ENCODE peak calls at places on chromosomes 5 and 9, in seven cellular contexts. Q is OCI-LY7, J is heart left ventricle, E is breast epithelium, Z is H9, H is body of pancreas, T is left ventricle myocardium inferior. R is an unnamed sample.
A peak's percentile ranks its signal among the peaks of the same experiment; 100 is the strongest.

GRCh38 chr5:40333459-40334241 is 346.1 kb upstream of the PTGER4 start:
- DNase-seq in E (no peak), J (no peak), Z (no peak), H (no peak), Q (no peak), T (no peak), R (no peak)

GRCh38 chr5:78627175-78627574 is 21.4 kb downstream of the LHFPL2 start:
- DNase-seq in Z (no peak), E (no peak), H (no peak), Q (no peak), T (no peak), J (no peak), R (no peak)

GRCh38 chr5:132059043-132059695 is 1.3 kb upstream of the IL3 start:
- DNase-seq in J (no peak), E (no peak), H (no peak), Q (no peak), Z (peak; percentile 18), T (peak; percentile 6), R (peak; percentile 36)

GRCh38 chr9:109017061-109017460 is 3.8 kb upstream of the CTNNAL1 start:
- DNase-seq in E (no peak), Z (no peak), Q (no peak), T (no peak), J (no peak), H (peak; percentile 63), R (no peak)

GRCh38 chr9:110979636-110980035 is 58.6 kb downstream of the LPAR1 start:
- DNase-seq in Z (no peak), J (no peak), T (no peak), H (no peak), E (no peak), Q (no peak), R (no peak)

GRCh38 chr5:58122993-58123392 is 336.9 kb downstream of the PLK2 start:
- DNase-seq in H (no peak), E (no peak), J (no peak), T (no peak), Q (no peak), Z (no peak), R (no peak)

GRCh38 chr9:102521097-102521755 is 473.9 kb upstream of the CYLC2 start:
- DNase-seq in T (no peak), E (no peak), J (no peak), Z (no peak), Q (no peak), H (no peak), R (no peak)

GRCh38 chr5:138610468-138611294 is 35.5 kb upstream of the HSPA9 start:
- DNase-seq in Q (no peak), T (peak; percentile 17), E (no peak), H (no peak), Z (peak; percentile 62), J (no peak), R (no peak)

GRCh38 chr5:170483701-170484458 is 19.9 kb upstream of the KCNIP1 start:
- DNase-seq in J (no peak), Z (peak; percentile 34), Q (no peak), T (no peak), E (peak; percentile 67), H (peak; percentile 34), R (no peak)

GRCh38 chr9:36276254-36276653 is 18.0 kb upstream of the GNE start:
- DNase-seq in H (no peak), Z (no peak), E (no peak), J (no peak), T (no peak), Q (no peak), R (no peak)

GRCh38 chr5:138083702-138084101 is at the start of gene WNT8A:
- DNase-seq in Q (no peak), T (no peak), J (no peak), Z (no peak), H (no peak), E (no peak), R (no peak)

GRCh38 chr5:167030500-167031120 is 1260.8 kb upstream of the WWC1 start:
- DNase-seq in H (peak; percentile 19), T (no peak), E (no peak), J (no peak), Q (no peak), Z (peak; percentile 86), R (no peak)

GRCh38 chr5:170523129-170523497 is 19.3 kb downstream of the KCNIP1 start:
- DNase-seq in H (peak; percentile 44), T (no peak), E (no peak), J (no peak), Q (no peak), Z (no peak), R (no peak)

GRCh38 chr9:129351642-129352151 is 173.6 kb upstream of the IER5L start:
- DNase-seq in T (no peak), E (no peak), H (no peak), Z (peak; percentile 70), J (no peak), Q (no peak), R (no peak)

GRCh38 chr5:72237415-72237814 is 82.6 kb downstream of the MRPS27 start:
- DNase-seq in T (no peak), Z (no peak), H (no peak), J (no peak), E (no peak), Q (no peak), R (no peak)

GRCh38 chr5:96662725-96663513 is 743 bp downstream of the CAST start:
- DNase-seq in Z (peak; percentile 94), Q (peak; percentile 89), H (peak; percentile 93), J (peak; percentile 94), T (peak; percentile 93), E (peak; percentile 91), R (peak; percentile 95)

GRCh38 chr5:6166698-6167394 is 211.5 kb downstream of the MED10 start:
- DNase-seq in Z (no peak), T (no peak), Q (peak; percentile 56), E (no peak), H (no peak), J (no peak), R (no peak)

GRCh38 chr9:34140853-34141252 is 14.4 kb upstream of the DCAF12 start:
- DNase-seq in T (no peak), Z (no peak), J (no peak), E (no peak), H (no peak), Q (no peak), R (no peak)

GRCh38 chr9:34145165-34145564 is 18.7 kb upstream of the DCAF12 start:
- DNase-seq in Z (no peak), Q (no peak), E (no peak), J (no peak), T (no peak), H (no peak), R (no peak)

GRCh38 chr9:34139477-34140146 is 13.1 kb upstream of the DCAF12 start:
- DNase-seq in E (no peak), H (peak; percentile 91), Q (peak; percentile 54), Z (no peak), T (peak; percentile 36), J (peak; percentile 72), R (no peak)

GRCh38 chr9:34143116-34143515 is 16.6 kb upstream of the DCAF12 start:
- DNase-seq in J (no peak), H (no peak), Q (no peak), Z (no peak), T (no peak), E (no peak), R (no peak)
- TF ChIP-seq CTCF in J (no peak), H (no peak), Q (no peak), Z (no peak), T (no peak), E (no peak), R (no peak)

GRCh38 chr9:133633681-133633990 is 2.5 kb upstream of the DBH start:
- DNase-seq in Q (no peak), Z (no peak), E (no peak), T (no peak), J (no peak), H (no peak), R (no peak)
- H3K27ac ChIP-seq in Q (no peak overlapping the region), Z (no peak overlapping the region), E (no peak overlapping the region), T (no peak overlapping the region), J (no peak overlapping the region), H (no peak overlapping the region), R (no peak overlapping the region)

GRCh38 chr9:82531795-82532194 is 531.1 kb downstream of the RASEF start:
- DNase-seq in H (no peak), E (no peak), J (no peak), Q (no peak), T (no peak), Z (no peak), R (no peak)

GRCh38 chr9:82535432-82535998 is 527.4 kb downstream of the RASEF start:
- DNase-seq in T (no peak), J (no peak), E (no peak), Q (no peak), H (no peak), Z (no peak), R (no peak)

GRCh38 chr9:82526629-82527028 is 536.3 kb downstream of the RASEF start:
- DNase-seq in Z (no peak), H (no peak), Q (no peak), T (no peak), E (no peak), J (no peak), R (no peak)

GRCh38 chr9:82532504-82532903 is 530.4 kb downstream of the RASEF start:
- DNase-seq in H (no peak), E (no peak), J (no peak), Z (no peak), Q (no peak), T (no peak), R (no peak)
- TF ChIP-seq CTCF in H (peak; percentile 56), E (no peak), J (peak; percentile 36), Z (peak; percentile 36), Q (peak; percentile 62), T (peak; percentile 61), R (peak; percentile 51)

GRCh38 chr9:3337515-3337914 is 188.3 kb downstream of the RFX3 start:
- DNase-seq in Z (no peak), E (no peak), T (peak; percentile 16), H (peak; percentile 6), J (peak; percentile 26), Q (no peak), R (no peak)

GRCh38 chr9:3336951-3337350 is 188.8 kb downstream of the RFX3 start:
- DNase-seq in Z (no peak), T (no peak), H (no peak), J (no peak), E (no peak), Q (no peak), R (no peak)

GRCh38 chr9:3346549-3346948 is 179.3 kb downstream of the RFX3 start:
- DNase-seq in H (no peak), E (no peak), Z (no peak), Q (no peak), T (no peak), J (no peak), R (no peak)

GRCh38 chr9:3343671-3344070 is 182.1 kb downstream of the RFX3 start:
- DNase-seq in J (no peak), E (no peak), H (no peak), T (no peak), Q (no peak), Z (no peak), R (no peak)

DNA sequence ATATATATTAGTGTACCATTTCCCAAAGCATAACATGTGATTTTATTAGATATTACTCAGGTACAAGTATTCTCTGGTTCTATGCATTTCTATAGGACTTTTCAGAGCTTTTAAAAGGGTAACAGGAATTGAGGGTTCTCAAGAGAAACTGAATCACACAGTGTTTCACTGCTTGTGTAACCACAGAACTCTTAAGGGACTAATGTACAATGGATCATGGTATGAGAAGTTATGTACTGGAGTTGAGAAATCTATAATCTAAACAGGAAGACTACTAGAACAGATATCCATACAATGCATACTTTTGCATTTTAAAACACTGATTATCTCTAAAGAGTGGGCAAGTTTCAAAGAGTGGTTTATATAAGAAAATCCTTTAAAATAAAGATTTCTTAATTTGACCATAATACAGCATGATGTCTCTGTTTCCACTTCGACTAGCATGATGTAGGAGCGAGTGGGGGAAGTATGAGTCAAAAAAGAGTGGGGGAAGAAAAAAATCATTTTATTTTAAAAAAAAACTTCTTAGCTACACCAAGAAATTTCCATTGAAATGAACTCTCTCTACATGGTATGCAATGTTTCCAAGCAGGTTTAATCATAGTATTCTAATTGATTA is 183.5 kb downstream of the RFX3 start:
- DNase-seq in T (no peak), E (no peak), H (no peak), J (no peak), Z (no peak), Q (no peak), R (no peak)
- H3K27ac ChIP-seq in T (no peak overlapping the region), E (no peak overlapping the region), H (no peak overlapping the region), J (no peak overlapping the region), Z (no peak overlapping the region), Q (no peak overlapping the region), R (no peak overlapping the region)

R was measured in lower lobe of right lung.